ENCODE peak calls at places on chromosomes 16 and 17, in seven cellular contexts. O is breast epithelium, G is suprapubic skin, T is GM12878, I is K562, N is vagina, R is endothelial cell of umbilical vein. V is an unnamed sample.

GRCh38 chr16:77564791-77565390 is 130.1 kb upstream of the ADAMTS18 start:
- DNase-seq in O (no peak), G (no peak), T (no peak), I (no peak), N (no peak), R (peak; percentile 51), V (no peak)

GRCh38 chr17:50953831-50954601 is 87.9 kb upstream of the TOB1 start:
- DNase-seq in O (no peak), G (peak; percentile 76), T (no peak), I (no peak), N (peak; percentile 93), R (peak; percentile 65), V (no peak)

GRCh38 chr17:50267074-50267841 is 7.0 kb upstream of the TMEM92 start:
- DNase-seq in O (peak; percentile 37), G (peak; percentile 55), T (no peak), I (no peak), N (no peak), R (no peak), V (no peak)

GRCh38 chr17:79792984-79793923 is 3.6 kb downstream of the CBX8 start:
- DNase-seq in O (no peak), G (peak; percentile 82), T (no peak), I (no peak), N (no peak), R (no peak), V (no peak)

GRCh38 chr17:77394540-77395295 is 253.9 kb downstream of the SEC14L1 start:
- DNase-seq in O (peak; percentile 76), G (no peak), T (no peak), I (no peak), N (no peak), R (no peak), V (peak; percentile 85)

GRCh38 chr16:30876867-30877266 is 17.0 kb downstream of the BCL7C start:
- DNase-seq in O (no peak), G (no peak), T (no peak), I (peak; percentile 20), N (no peak), R (no peak), V (no peak)

GRCh38 chr17:52606098-52606497 is 447.6 kb upstream of the CA10 start:
- DNase-seq in O (no peak), G (no peak), T (no peak), I (no peak), N (no peak), R (peak; percentile 60), V (no peak)

GRCh38 chr17:50745631-50746030 is 21.7 kb downstream of the ANKRD40CL start:
- DNase-seq in O (no peak), G (no peak), T (no peak), I (no peak), N (no peak), R (no peak), V (no peak)

GRCh38 chr16:85583491-85584181 is 29.5 kb upstream of the GSE1 start:
- DNase-seq in O (no peak), G (no peak), T (no peak), I (no peak), N (no peak), R (no peak), V (no peak)

GRCh38 chr16:3977376-3977775 is 96.9 kb upstream of the CREBBP start:
- DNase-seq in O (no peak), G (no peak), T (no peak), I (no peak), N (no peak), R (no peak), V (no peak)

GRCh38 chr17:62172492-62173291 is 107.6 kb upstream of the MED13 start:
- DNase-seq in O (no peak), G (no peak), T (no peak), I (peak; percentile 90), N (no peak), R (no peak), V (no peak)

GRCh38 chr17:3935825-3936355 is 19.6 kb upstream of the P2RX1 start:
- DNase-seq in O (no peak), G (no peak), T (no peak), I (no peak), N (no peak), R (peak; percentile 11), V (no peak)

DNA sequence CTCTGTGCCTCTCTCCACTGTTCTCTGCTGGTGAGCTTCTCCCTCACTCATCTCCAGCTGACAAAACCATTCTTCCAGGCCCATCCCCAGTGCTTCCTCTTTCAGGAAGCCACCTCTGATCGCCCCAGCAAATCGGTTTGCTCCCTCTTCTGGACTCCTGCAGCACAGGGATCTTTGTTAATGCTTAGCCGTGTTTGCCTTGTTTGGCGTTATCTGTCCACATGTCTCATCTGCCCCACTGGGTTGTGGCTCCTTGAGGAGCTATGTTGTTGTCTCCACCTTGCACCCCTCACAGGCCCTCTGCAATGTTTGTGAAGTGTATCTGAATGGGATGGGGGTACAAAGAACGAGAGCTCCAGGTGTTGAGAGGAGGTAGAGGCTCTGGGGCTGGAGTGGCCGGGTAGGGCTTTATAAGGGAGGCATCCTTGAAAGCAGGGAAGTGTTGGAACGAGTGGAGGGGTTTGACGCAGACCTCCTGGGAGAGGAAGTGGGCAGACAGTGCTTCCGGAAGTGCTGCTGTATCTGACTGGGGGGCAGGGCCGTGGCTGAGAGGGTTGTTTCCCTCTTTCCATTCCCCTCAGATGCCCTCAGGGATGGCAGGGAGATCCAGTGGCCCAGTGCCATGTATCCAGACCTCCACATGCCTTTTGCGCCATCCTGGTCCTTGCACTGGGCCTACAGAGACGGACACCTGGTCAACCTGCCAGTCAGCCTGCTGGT is 27.8 kb downstream of the CASKIN2 start:
- DNase-seq in O (no peak), G (no peak), T (no peak), I (peak; percentile 68), N (no peak), R (no peak), V (no peak)
- TF ChIP-seq CTCF in O (no peak), G (no peak), T (no peak), I (peak; percentile 72), N (no peak), R (no peak), V (no peak)

DNA sequence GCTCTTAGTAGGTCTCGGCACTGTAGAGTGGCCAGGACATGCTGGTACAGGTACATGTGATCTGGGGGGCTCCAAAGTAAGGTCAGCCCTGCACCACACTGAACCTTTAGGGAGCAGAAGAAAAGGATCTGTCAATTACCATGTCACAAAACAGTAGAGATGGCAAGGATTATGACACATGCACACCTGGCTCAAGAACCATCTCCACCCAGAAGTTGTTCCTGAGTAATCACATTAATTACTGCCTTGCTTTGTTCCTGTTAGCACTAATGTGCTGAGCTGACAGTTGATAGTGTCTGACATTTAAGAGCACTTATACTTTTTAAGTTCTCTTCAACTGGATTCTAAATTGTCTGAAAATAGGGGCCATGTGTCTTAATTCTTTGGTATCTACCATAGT is 9.5 kb downstream of the BLTP2 start:
- DNase-seq in O (no peak), G (no peak), T (no peak), I (no peak), N (no peak), R (no peak), V (no peak)
- TF ChIP-seq POLR2A in O (no peak), G (no peak), T (no peak), I (no peak), N (no peak), R (no peak), V (no peak)

DNA sequence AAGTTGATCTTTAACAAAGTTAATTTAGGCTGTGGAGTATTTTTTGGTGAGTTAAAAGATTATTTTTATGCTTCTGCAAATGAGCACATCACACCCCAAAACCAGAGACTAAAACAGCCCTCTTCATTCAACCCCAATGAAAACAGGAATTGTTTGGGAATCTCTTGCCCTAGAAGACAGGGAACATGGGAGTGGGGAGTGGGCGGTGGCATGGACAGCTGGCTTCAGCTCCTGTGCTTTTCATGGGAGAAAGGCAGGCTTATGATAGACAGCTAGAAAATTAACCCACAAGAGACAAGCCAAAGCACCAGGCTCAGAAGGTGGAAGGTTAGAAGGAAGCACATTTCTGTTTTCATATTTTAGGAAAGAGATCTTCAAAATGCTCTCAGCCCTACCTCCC is 19.2 kb downstream of the GRIN2A start:
- DNase-seq in O (no peak), G (no peak), T (no peak), I (no peak), N (no peak), R (no peak), V (no peak)
- TF ChIP-seq POLR2AphosphoS5 in O (no peak), G (no peak), T (no peak), I (no peak), N (no peak), R (no peak), V (no peak)

DNA sequence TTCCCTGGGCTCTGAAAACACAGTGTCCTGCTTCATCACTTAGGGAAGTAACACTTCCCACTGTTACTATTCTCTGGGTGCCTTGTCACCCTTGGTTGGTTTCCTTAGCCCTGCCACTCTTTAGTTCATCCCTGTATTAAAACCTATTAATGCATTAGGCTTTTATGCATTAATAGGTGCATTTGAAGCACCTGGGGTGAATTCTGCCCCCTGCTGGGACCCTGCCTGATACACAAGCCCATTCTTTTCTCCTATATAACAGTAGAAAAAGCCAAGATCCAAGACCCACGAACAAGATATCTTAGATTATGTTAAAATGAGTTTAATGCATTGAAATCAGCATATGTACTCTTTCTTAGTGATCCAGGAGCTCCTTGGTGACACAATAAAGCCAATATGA is 235.7 kb downstream of the PMP22 start:
- DNase-seq in O (no peak), G (no peak), T (no peak), I (no peak), N (no peak), R (no peak), V (no peak)
- TF ChIP-seq CTCF in O (no peak), G (no peak), T (no peak), I (peak; percentile 16), N (no peak), R (no peak), V (no peak)

GRCh38 chr17:2591040-2591640 is 2.3 kb upstream of the PAFAH1B1 start:
- DNase-seq in O (no peak), G (no peak), T (no peak), I (no peak), N (no peak), R (no peak), V (no peak)
- TF ChIP-seq POLR2A in O (no peak), G (no peak), T (no peak), I (no peak), N (no peak), R (no peak), V (no peak)